ENCODE peak calls at places on chromosomes 5 and 9, in four cellular contexts. One of them, this sample, is unnamed.

GRCh38 chr9:127204771-127205470 is 59.7 kb upstream of the GARNL3 start:
- DNase-seq in activated T-cell treated with anti-CD3 and anti-CD28 coated beads for 1 hour: no peak
- DNase-seq in NCI-H2081: no peak
- DNase-seq in GM13976: no peak
- DNase-seq in this sample: no peak

GRCh38 chr9:136846376-136847064 is 2.7 kb upstream of the PHPT1 start:
- DNase-seq in activated T-cell treated with anti-CD3 and anti-CD28 coated beads for 1 hour: no peak
- DNase-seq in NCI-H2081: no peak
- DNase-seq in GM13976: no peak
- DNase-seq in this sample: no peak

GRCh38 chr5:125043781-125044391 is 297.4 kb upstream of the ZNF608 start:
- DNase-seq in activated T-cell treated with anti-CD3 and anti-CD28 coated beads for 1 hour: no peak
- DNase-seq in NCI-H2081: peak
- DNase-seq in GM13976: no peak
- DNase-seq in this sample: peak

GRCh38 chr5:136042665-136043121 is 13.9 kb downstream of the TGFBI start:
- DNase-seq in activated T-cell treated with anti-CD3 and anti-CD28 coated beads for 1 hour: no peak
- DNase-seq in NCI-H2081: no peak
- DNase-seq in GM13976: no peak
- DNase-seq in this sample: no peak

GRCh38 chr9:122377241-122378164 is 6.7 kb downstream of the PTGS1 start:
- DNase-seq in activated T-cell treated with anti-CD3 and anti-CD28 coated beads for 1 hour: no peak
- DNase-seq in NCI-H2081: no peak
- DNase-seq in GM13976: no peak
- DNase-seq in this sample: no peak

GRCh38 chr5:150044712-150045111 is 41.6 kb downstream of the CSF1R start:
- DNase-seq in activated T-cell treated with anti-CD3 and anti-CD28 coated beads for 1 hour: no peak
- DNase-seq in NCI-H2081: no peak
- DNase-seq in GM13976: no peak
- DNase-seq in this sample: no peak

GRCh38 chr9:14645648-14646047 is 47.6 kb downstream of the ZDHHC21 start:
- DNase-seq in activated T-cell treated with anti-CD3 and anti-CD28 coated beads for 1 hour: no peak
- DNase-seq in NCI-H2081: no peak
- DNase-seq in GM13976: no peak
- DNase-seq in this sample: no peak

GRCh38 chr5:92544567-92544966 is 1036.5 kb downstream of the NR2F1-AS1 start:
- DNase-seq in activated T-cell treated with anti-CD3 and anti-CD28 coated beads for 1 hour: no peak
- DNase-seq in NCI-H2081: no peak
- DNase-seq in GM13976: no peak
- DNase-seq in this sample: no peak

GRCh38 chr9:89793551-89793950 is 188.7 kb downstream of the GADD45G start:
- DNase-seq in activated T-cell treated with anti-CD3 and anti-CD28 coated beads for 1 hour: no peak
- DNase-seq in NCI-H2081: no peak
- DNase-seq in GM13976: no peak
- DNase-seq in this sample: no peak

GRCh38 chr5:88145603-88146467 is 122.8 kb downstream of the TMEM161B start:
- DNase-seq in activated T-cell treated with anti-CD3 and anti-CD28 coated beads for 1 hour: no peak
- DNase-seq in NCI-H2081: no peak
- DNase-seq in GM13976: no peak
- DNase-seq in this sample: no peak

GRCh38 chr9:87562530-87562929 is 64.9 kb downstream of the DAPK1 start:
- DNase-seq in activated T-cell treated with anti-CD3 and anti-CD28 coated beads for 1 hour: no peak
- DNase-seq in NCI-H2081: no peak
- DNase-seq in GM13976: no peak
- DNase-seq in this sample: no peak

GRCh38 chr9:88579363-88579715 is 44.4 kb downstream of the NXNL2 start:
- DNase-seq in activated T-cell treated with anti-CD3 and anti-CD28 coated beads for 1 hour: no peak
- DNase-seq in NCI-H2081: no peak
- DNase-seq in GM13976: no peak
- DNase-seq in this sample: no peak

GRCh38 chr5:59368951-59369350 is 524.6 kb downstream of the PDE4D start:
- DNase-seq in activated T-cell treated with anti-CD3 and anti-CD28 coated beads for 1 hour: no peak
- DNase-seq in NCI-H2081: no peak
- DNase-seq in GM13976: no peak
- DNase-seq in this sample: no peak